ENCODE peak calls at places on chromosomes 12 and 14, in four cellular contexts. A is small intestine, P is testis, Y is uterus. D is an unnamed sample.
A peak's percentile ranks its signal among the peaks of the same experiment; 100 is the strongest.

GRCh38 chr12:104555650-104556049 is 98.9 kb downstream of the CHST11 start:
- DNase-seq in A (no peak), Y (no peak), P (no peak), D (no peak)

GRCh38 chr14:71061458-71061857 is 154.2 kb downstream of the PCNX1 start:
- DNase-seq in A (no peak), Y (no peak), P (no peak), D (no peak)

GRCh38 chr12:63846249-63846967 is 1.9 kb downstream of the SRGAP1 start:
- DNase-seq in Y (no peak), P (no peak), A (no peak), D (no peak)

GRCh38 chr12:82740129-82741000 is 53.7 kb downstream of the TMTC2 start:
- DNase-seq in A (peak; percentile 9), Y (no peak), P (no peak), D (no peak)

GRCh38 chr14:95445161-95445560 is 71.3 kb downstream of the SYNE3 start:
- DNase-seq in A (no peak), P (no peak), Y (no peak), D (no peak)

GRCh38 chr12:52600941-52601481 is at the start of gene KRT72:
- DNase-seq in A (no peak), P (peak; percentile 18), Y (no peak), D (no peak)

GRCh38 chr12:109827566-109828550 is 5.3 kb downstream of the TRPV4 start:
- DNase-seq in P (peak; percentile 26), Y (no peak), A (no peak), D (peak; percentile 45)

GRCh38 chr12:232731-233614 is 19.0 kb upstream of the SLC6A12 start:
- DNase-seq in A (no peak), P (no peak), Y (no peak), D (no peak)

GRCh38 chr12:127550271-127550670 is 716.7 kb upstream of the TMEM132C start:
- DNase-seq in A (no peak), P (no peak), Y (no peak), D (no peak)

GRCh38 chr12:46430340-46430948 is 57.9 kb upstream of the SLC38A2 start:
- DNase-seq in A (peak; percentile 83), P (no peak), Y (no peak), D (no peak)

GRCh38 chr12:58583541-58583940 is 336.8 kb downstream of the LRIG3 start:
- DNase-seq in Y (no peak), P (no peak), A (no peak), D (no peak)

GRCh38 chr12:124191024-124191359 is 103.9 kb upstream of the RFLNA start:
- DNase-seq in P (no peak), A (peak; percentile 21), Y (no peak), D (no peak)

GRCh38 chr12:54378791-54379400 is 5.6 kb downstream of the ZNF385A start:
- DNase-seq in A (peak; percentile 47), P (peak; percentile 53), Y (peak; percentile 49), D (peak; percentile 83)

GRCh38 chr12:132554857-132555630 is 55.3 kb downstream of the LRCOL1 start:
- DNase-seq in Y (no peak), A (no peak), P (no peak), D (no peak)

GRCh38 chr12:63668028-63668799 is at the start of gene DPY19L2:
- DNase-seq in Y (peak; percentile 78), P (peak; percentile 90), A (peak; percentile 15), D (peak; percentile 82)

GRCh38 chr12:5171701-5172100 is 128.0 kb downstream of the KCNA5 start:
- DNase-seq in Y (no peak), P (peak; percentile 20), A (peak; percentile 64), D (peak; percentile 23)

GRCh38 chr14:70654609-70655008 is 12.9 kb downstream of the TTC9 start:
- DNase-seq in P (no peak), Y (no peak), A (no peak), D (no peak)

D was measured in heart right ventricle.